ENCODE peak calls at places on chromosomes 16 and 17, in six cellular contexts. One of them, this sample, is unnamed. For H3K9me3, the result is how much of the 10 kb centered on the place peaks cover.

GRCh38 chr17:42179911-42180410 is 981 bp downstream of the KCNH4 start:
- DNase-seq in ascending aorta: no peak
- DNase-seq in testis: peak
- DNase-seq in tibial artery: no peak
- DNase-seq in aorta: no peak
- DNase-seq in AG04450: no peak
- DNase-seq in this sample: no peak

GRCh38 chr17:77312786-77313599 is 172.2 kb downstream of the SEC14L1 start:
- DNase-seq in ascending aorta: no peak
- DNase-seq in tibial artery: peak
- DNase-seq in AG04450: peak
- DNase-seq in testis: peak
- DNase-seq in aorta: peak
- DNase-seq in this sample: no peak

GRCh38 chr16:50276801-50277560 is 10.6 kb downstream of the ADCY7 start:
- DNase-seq in AG04450: no peak
- DNase-seq in tibial artery: no peak
- DNase-seq in ascending aorta: no peak
- DNase-seq in testis: no peak
- DNase-seq in aorta: no peak
- DNase-seq in this sample: no peak

GRCh38 chr16:29770250-29770929 is 7.7 kb upstream of the ZG16 start:
- DNase-seq in AG04450: no peak
- DNase-seq in tibial artery: no peak
- DNase-seq in aorta: no peak
- DNase-seq in ascending aorta: no peak
- DNase-seq in testis: no peak
- DNase-seq in this sample: no peak

GRCh38 chr16:88628512-88628974 is 9.8 kb upstream of the IL17C start:
- DNase-seq in tibial artery: no peak
- DNase-seq in aorta: no peak
- DNase-seq in AG04450: no peak
- DNase-seq in ascending aorta: no peak
- DNase-seq in testis: peak
- DNase-seq in this sample: no peak

GRCh38 chr16:12188674-12189249 is 212.2 kb downstream of the SNX29 start:
- DNase-seq in AG04450: no peak
- DNase-seq in ascending aorta: no peak
- DNase-seq in testis: no peak
- DNase-seq in aorta: no peak
- DNase-seq in tibial artery: no peak
- DNase-seq in this sample: no peak

GRCh38 chr17:63974594-63975192 is 2.0 kb upstream of the SCN4A start:
- DNase-seq in testis: no peak
- DNase-seq in tibial artery: no peak
- DNase-seq in aorta: no peak
- DNase-seq in ascending aorta: no peak
- DNase-seq in AG04450: no peak
- DNase-seq in this sample: no peak

GRCh38 chr17:313911-314613 is 38.5 kb downstream of the RPH3AL start:
- DNase-seq in AG04450: no peak
- DNase-seq in ascending aorta: no peak
- DNase-seq in tibial artery: no peak
- DNase-seq in testis: no peak
- DNase-seq in aorta: no peak
- DNase-seq in this sample: no peak

GRCh38 chr16:84498859-84499620 is 5.4 kb downstream of the MEAK7 start:
- DNase-seq in ascending aorta: no peak
- DNase-seq in tibial artery: peak
- DNase-seq in AG04450: no peak
- DNase-seq in aorta: no peak
- DNase-seq in testis: no peak
- DNase-seq in this sample: no peak

GRCh38 chr17:80478487-80479245 is 2.3 kb upstream of the NPTX1 start:
- DNase-seq in testis: no peak
- DNase-seq in AG04450: no peak
- DNase-seq in tibial artery: no peak
- DNase-seq in aorta: no peak
- DNase-seq in ascending aorta: no peak
- DNase-seq in this sample: no peak

GRCh38 chr17:20920813-20921199 is 122.0 kb downstream of the USP22 start:
- DNase-seq in aorta: no peak
- DNase-seq in AG04450: no peak
- DNase-seq in testis: no peak
- DNase-seq in ascending aorta: no peak
- DNase-seq in tibial artery: no peak
- DNase-seq in this sample: no peak

GRCh38 chr17:40450175-40450574 is 6.9 kb downstream of the IGFBP4 start:
- DNase-seq in testis: no peak
- DNase-seq in aorta: no peak
- DNase-seq in AG04450: no peak
- DNase-seq in tibial artery: no peak
- DNase-seq in ascending aorta: no peak
- DNase-seq in this sample: no peak

GRCh38 chr16:50121721-50122445 is 31.2 kb upstream of the TENT4B start:
- DNase-seq in ascending aorta: no peak
- DNase-seq in tibial artery: no peak
- DNase-seq in testis: no peak
- DNase-seq in aorta: no peak
- DNase-seq in AG04450: no peak
- DNase-seq in this sample: no peak

GRCh38 chr16:1494129-1494640 is 1.0 kb downstream of the TELO2 start:
- DNase-seq in aorta: peak
- DNase-seq in ascending aorta: no peak
- DNase-seq in testis: peak
- DNase-seq in AG04450: peak
- DNase-seq in tibial artery: peak
- DNase-seq in this sample: no peak

GRCh38 chr17:17603895-17604225 is 12.4 kb upstream of the PEMT start:
- DNase-seq in tibial artery: no peak
- DNase-seq in testis: no peak
- DNase-seq in ascending aorta: no peak
- DNase-seq in aorta: no peak
- DNase-seq in AG04450: no peak
- DNase-seq in this sample: no peak

GRCh38 chr16:86985656-86986030 is 331.5 kb downstream of the C16orf95 start:
- DNase-seq in ascending aorta: no peak
- DNase-seq in AG04450: no peak
- DNase-seq in tibial artery: no peak
- DNase-seq in testis: no peak
- DNase-seq in aorta: no peak
- DNase-seq in this sample: no peak

GRCh38 chr16:29830774-29831173 is 10.5 kb downstream of the MVP start:
- DNase-seq in ascending aorta: no peak
- DNase-seq in tibial artery: no peak
- DNase-seq in testis: no peak
- DNase-seq in aorta: no peak
- DNase-seq in AG04450: no peak
- DNase-seq in this sample: no peak

GRCh38 chr17:83145831-83146230 is 66.4 kb downstream of the METRNL start:
- DNase-seq in ascending aorta: no peak
- DNase-seq in AG04450: no peak
- DNase-seq in testis: peak
- DNase-seq in tibial artery: peak
- DNase-seq in aorta: no peak
- DNase-seq in this sample: no peak

GRCh38 chr16:79089735-79090284 is 510.7 kb downstream of the MAF start:
- DNase-seq in tibial artery: no peak
- DNase-seq in AG04450: no peak
- DNase-seq in ascending aorta: no peak
- DNase-seq in aorta: peak
- DNase-seq in testis: peak
- DNase-seq in this sample: no peak

GRCh38 chr17:68433211-68433610 is 24.1 kb downstream of the WIPI1 start:
- DNase-seq in testis: no peak
- DNase-seq in tibial artery: peak
- DNase-seq in aorta: no peak
- DNase-seq in AG04450: no peak
- DNase-seq in ascending aorta: no peak
- DNase-seq in this sample: no peak

GRCh38 chr17:74251051-74251450 is 23.0 kb upstream of the DNAI2 start:
- DNase-seq in testis: no peak
- DNase-seq in ascending aorta: no peak
- DNase-seq in aorta: no peak
- DNase-seq in AG04450: no peak
- DNase-seq in tibial artery: no peak
- DNase-seq in this sample: no peak

GRCh38 chr16:85199069-85199725 is 86.9 kb upstream of the CIBAR2 start:
- DNase-seq in ascending aorta: no peak
- DNase-seq in AG04450: no peak
- DNase-seq in testis: no peak
- DNase-seq in tibial artery: no peak
- DNase-seq in aorta: no peak
- DNase-seq in this sample: no peak

GRCh38 chr17:3885970-3886369 is 6.9 kb downstream of the CAMKK1 start:
- DNase-seq in tibial artery: no peak
- DNase-seq in testis: no peak
- DNase-seq in aorta: no peak
- DNase-seq in ascending aorta: no peak
- DNase-seq in AG04450: no peak
- DNase-seq in this sample: no peak

GRCh38 chr16:35562471-35562870 is 2103.1 kb downstream of the TP53TG3F start:
- DNase-seq in tibial artery: no peak
- DNase-seq in ascending aorta: no peak
- DNase-seq in aorta: no peak
- DNase-seq in testis: no peak
- DNase-seq in AG04450: no peak
- DNase-seq in this sample: no peak

GRCh38 chr16:35559911-35560636 is 2100.7 kb downstream of the TP53TG3F start:
- DNase-seq in AG04450: no peak
- DNase-seq in testis: no peak
- DNase-seq in ascending aorta: no peak
- DNase-seq in aorta: no peak
- DNase-seq in tibial artery: no peak
- DNase-seq in this sample: no peak

GRCh38 chr16:35562919-35563318 is 2103.5 kb downstream of the TP53TG3F start:
- DNase-seq in testis: no peak
- DNase-seq in ascending aorta: no peak
- DNase-seq in tibial artery: no peak
- DNase-seq in AG04450: no peak
- DNase-seq in aorta: no peak
- DNase-seq in this sample: no peak

GRCh38 chr16:35561346-35561745 is 2101.9 kb downstream of the TP53TG3F start:
- DNase-seq in testis: no peak
- DNase-seq in aorta: no peak
- DNase-seq in tibial artery: no peak
- DNase-seq in AG04450: no peak
- DNase-seq in ascending aorta: no peak
- DNase-seq in this sample: no peak

GRCh38 chr16:35560637-35560984 is 2101.2 kb downstream of the TP53TG3F start:
- DNase-seq in aorta: no peak
- DNase-seq in ascending aorta: no peak
- DNase-seq in tibial artery: no peak
- DNase-seq in AG04450: no peak
- DNase-seq in testis: no peak
- DNase-seq in this sample: no peak
- H3K9me3 ChIP-seq in aorta: under half
- H3K9me3 ChIP-seq in ascending aorta: under half
- H3K9me3 ChIP-seq in tibial artery: under half
- H3K9me3 ChIP-seq in AG04450: under half
- H3K9me3 ChIP-seq in testis: under half
- H3K9me3 ChIP-seq in this sample: under half

DNA sequence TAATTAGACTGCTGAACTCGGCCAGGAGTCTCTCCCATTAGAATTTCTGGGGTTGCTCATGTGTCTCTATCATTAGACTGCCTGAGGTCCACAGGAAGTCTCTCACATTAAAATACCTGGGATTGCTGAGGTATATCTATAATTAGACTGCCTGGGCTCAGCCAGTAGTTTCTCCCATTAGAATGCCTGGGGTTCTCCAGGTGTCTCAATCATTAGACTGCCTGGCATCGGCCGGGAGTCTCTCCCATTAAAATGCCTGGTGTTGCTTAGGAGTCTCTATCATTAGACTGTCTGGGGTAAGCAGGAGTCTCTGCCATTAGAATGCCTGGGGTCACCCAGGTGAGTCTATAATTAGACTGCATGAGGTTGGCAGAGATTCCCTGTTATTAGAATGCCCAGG is 2233.4 kb downstream of the TP53TG3F start:
- DNase-seq in testis: no peak
- DNase-seq in ascending aorta: no peak
- DNase-seq in aorta: no peak
- DNase-seq in tibial artery: no peak
- DNase-seq in AG04450: no peak
- DNase-seq in this sample: no peak
- H3K9me3 ChIP-seq in testis: under half
- H3K9me3 ChIP-seq in ascending aorta: under half
- H3K9me3 ChIP-seq in aorta: under half
- H3K9me3 ChIP-seq in tibial artery: under half
- H3K9me3 ChIP-seq in AG04450: under half
- H3K9me3 ChIP-seq in this sample: under half

DNA sequence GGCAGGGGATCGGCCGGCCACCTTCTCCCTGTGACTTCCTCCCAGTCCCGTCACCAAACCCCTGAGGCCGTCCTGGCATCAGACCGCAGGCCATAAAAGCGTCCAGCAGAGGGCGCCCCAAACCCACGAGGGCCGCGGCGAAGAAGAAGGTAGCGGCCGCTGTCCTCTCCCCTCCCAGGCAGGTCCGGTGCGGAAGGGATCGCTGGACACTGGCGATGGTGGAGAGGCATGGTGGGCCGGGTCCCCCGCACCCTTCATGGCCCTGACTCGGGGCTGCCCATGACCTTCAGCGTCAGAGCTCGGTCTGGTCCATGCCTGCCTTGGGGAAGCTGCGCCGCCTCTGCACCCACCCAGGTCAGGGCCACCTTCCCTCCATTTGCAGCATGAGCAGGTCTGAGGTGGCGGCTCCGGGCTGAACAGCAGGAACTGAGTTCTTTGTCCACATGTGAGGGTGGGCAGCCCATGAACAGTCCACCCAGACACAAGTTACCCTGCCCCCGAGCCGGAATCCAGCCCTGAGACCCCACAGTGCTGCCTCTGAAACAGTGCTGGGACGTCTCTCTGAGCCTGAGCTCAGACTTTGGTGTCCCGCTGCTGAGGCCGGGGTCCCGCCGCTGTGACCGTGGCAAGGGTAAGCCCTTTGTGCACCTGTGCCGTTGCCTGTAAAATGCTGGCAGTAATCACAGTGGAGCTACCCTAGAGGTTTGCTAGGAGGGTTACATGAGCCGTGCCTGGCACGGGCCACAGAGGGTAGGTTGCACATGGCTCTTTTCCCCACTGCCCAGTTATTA is 40.8 kb upstream of the CMIP start:
- DNase-seq in testis: peak
- DNase-seq in aorta: peak
- DNase-seq in AG04450: peak
- DNase-seq in ascending aorta: peak
- DNase-seq in tibial artery: peak
- DNase-seq in this sample: peak
- H3K9me3 ChIP-seq in testis: under half
- H3K9me3 ChIP-seq in aorta: under half
- H3K9me3 ChIP-seq in AG04450: under half
- H3K9me3 ChIP-seq in ascending aorta: under half
- H3K9me3 ChIP-seq in tibial artery: under half
- H3K9me3 ChIP-seq in this sample: under half

GRCh38 chr16:46496701-46497100 is 124.5 kb downstream of the SHCBP1 start:
- DNase-seq in testis: no peak
- DNase-seq in tibial artery: no peak
- DNase-seq in aorta: no peak
- DNase-seq in AG04450: no peak
- DNase-seq in ascending aorta: no peak
- DNase-seq in this sample: no peak
- H3K9me3 ChIP-seq in testis: under half
- H3K9me3 ChIP-seq in tibial artery: under half
- H3K9me3 ChIP-seq in aorta: under half
- H3K9me3 ChIP-seq in AG04450: under half
- H3K9me3 ChIP-seq in ascending aorta: under half
- H3K9me3 ChIP-seq in this sample: under half

GRCh38 chr16:9351841-9352434 is 260.5 kb downstream of the HAPSTR1 start:
- DNase-seq in ascending aorta: no peak
- DNase-seq in testis: no peak
- DNase-seq in tibial artery: no peak
- DNase-seq in aorta: no peak
- DNase-seq in AG04450: no peak
- DNase-seq in this sample: no peak
- H3K9me3 ChIP-seq in ascending aorta: under half
- H3K9me3 ChIP-seq in testis: under half
- H3K9me3 ChIP-seq in tibial artery: under half
- H3K9me3 ChIP-seq in aorta: under half
- H3K9me3 ChIP-seq in AG04450: under half
- H3K9me3 ChIP-seq in this sample: under half